ENCODE peak calls at places on chromosomes 7 and 10, in nine cellular contexts. P, T, M, X, N, G, Z, F and L are unnamed samples.

GRCh38 chr7:94044806-94045205 is 40.7 kb upstream of the BET1 start:
- DNase-seq in P (no peak), T (no peak), M (no peak), X (no peak), N (no peak), G (no peak), Z (no peak), F (no peak), L (no peak)

GRCh38 chr7:155753446-155753965 is 58.8 kb downstream of the SHH start:
- DNase-seq in P (no peak), T (no peak), M (no peak), X (no peak), N (no peak), G (no peak), Z (no peak), F (no peak), L (no peak)

GRCh38 chr7:70571403-70571911 is 560.5 kb upstream of the GALNT17 start:
- DNase-seq in P (no peak), T (no peak), M (no peak), X (no peak), N (no peak), G (no peak), Z (no peak), F (no peak), L (no peak)

GRCh38 chr10:22590115-22590514 is 124.3 kb downstream of the PIP4K2A start:
- DNase-seq in P (no peak), T (no peak), M (no peak), X (no peak), N (no peak), G (no peak), Z (no peak), F (no peak), L (no peak)

GRCh38 chr7:119270045-119270464 is 1002.9 kb upstream of the KCND2 start:
- DNase-seq in P (peak; percentile 82), T (peak; percentile 77), M (peak; percentile 63), X (peak; percentile 44), N (peak; percentile 57), G (peak; percentile 53), Z (peak; percentile 60), F (peak; percentile 57), L (no peak)

GRCh38 chr7:26614503-26614902 is 249.9 kb downstream of the SKAP2 start:
- DNase-seq in P (no peak), T (no peak), M (no peak), X (no peak), N (no peak), G (no peak), Z (no peak), F (no peak), L (no peak)

GRCh38 chr7:134660961-134661376 is 14.3 kb downstream of the BPGM start:
- DNase-seq in P (no peak), T (no peak), M (no peak), X (no peak), N (no peak), G (no peak), Z (peak; percentile 14), F (no peak), L (no peak)

GRCh38 chr7:130912910-130913720 is 179.1 kb upstream of the KLF14 start:
- DNase-seq in P (peak; percentile 96), T (peak; percentile 98), M (peak; percentile 18), X (peak; percentile 93), N (no peak), G (no peak), Z (peak; percentile 96), F (peak; percentile 86), L (peak; percentile 90)

GRCh38 chr7:28750981-28751380 is 207.1 kb downstream of the TRIL start:
- DNase-seq in P (no peak), T (no peak), M (no peak), X (no peak), N (no peak), G (no peak), Z (no peak), F (no peak), L (no peak)

GRCh38 chr7:2048006-2048405 is 184.7 kb downstream of the MAD1L1 start:
- DNase-seq in P (no peak), T (no peak), M (no peak), X (no peak), N (no peak), G (no peak), Z (no peak), F (peak; percentile 18), L (no peak)

GRCh38 chr10:110138197-110138812 is 69.1 kb upstream of the MXI1 start:
- DNase-seq in P (peak; percentile 68), T (peak; percentile 86), M (peak; percentile 87), X (no peak), N (no peak), G (no peak), Z (peak; percentile 1), F (no peak), L (peak; percentile 68)

GRCh38 chr10:15897282-15897681 is 37.0 kb upstream of the MINDY3 start:
- DNase-seq in P (peak; percentile 26), T (no peak), M (no peak), X (no peak), N (no peak), G (no peak), Z (no peak), F (no peak), L (no peak)

GRCh38 chr7:128911441-128912031 is 1.0 kb upstream of the KCP start:
- DNase-seq in P (no peak), T (peak; percentile 41), M (no peak), X (no peak), N (peak; percentile 63), G (no peak), Z (no peak), F (peak; percentile 67), L (no peak)

GRCh38 chr10:44339218-44339617 is 45.7 kb downstream of the CXCL12 start:
- DNase-seq in P (peak; percentile 27), T (peak; percentile 14), M (no peak), X (no peak), N (no peak), G (no peak), Z (no peak), F (no peak), L (no peak)